ENCODE peak calls at places on chromosomes 12 and 14, in four cellular contexts. P is RWPE1, M is NCI-H2171 treated with DMSO at 0.1 percent for 48 hours, X is NCI-H1105 treated with DMSO at 0.1 percent for 48 hours. Z is an unnamed sample.

GRCh38 chr12:27185234-27186045 is 58.6 kb upstream of the STK38L start:
- DNase-seq in P (no peak), M (no peak), X (no peak), Z (no peak)

GRCh38 chr12:123242083-123242904 is 9.1 kb downstream of the MTRFR start:
- DNase-seq in P (no peak), M (peak; percentile 61), X (peak; percentile 78), Z (no peak)

GRCh38 chr12:62194031-62194430 is 66.2 kb upstream of the USP15 start:
- DNase-seq in P (no peak), M (no peak), X (no peak), Z (no peak)

GRCh38 chr12:122371475-122372045 is 50.9 kb downstream of the CLIP1 start:
- DNase-seq in P (no peak), M (no peak), X (no peak), Z (no peak)

GRCh38 chr14:77529963-77530362 is 31.3 kb upstream of the ISM2 start:
- DNase-seq in P (no peak), M (no peak), X (no peak), Z (no peak)

GRCh38 chr12:115691123-115691522 is 586.4 kb downstream of the MED13L start:
- DNase-seq in P (no peak), M (no peak), X (no peak), Z (no peak)

GRCh38 chr12:132783917-132784531 is 22.4 kb upstream of the ANKLE2 start:
- DNase-seq in P (no peak), M (no peak), X (no peak), Z (no peak)

GRCh38 chr14:92917041-92917940 is 5.7 kb upstream of the CHGA start:
- DNase-seq in P (no peak), M (peak; percentile 99), X (no peak), Z (no peak)

GRCh38 chr14:31880935-31881334 is 196.2 kb upstream of the ARHGAP5 start:
- DNase-seq in P (peak; percentile 46), M (no peak), X (no peak), Z (no peak)

GRCh38 chr14:74567219-74567618 is 44.8 kb downstream of the LTBP2 start:
- DNase-seq in P (no peak), M (no peak), X (no peak), Z (no peak)

Z was measured in GM10248.